ENCODE peak calls at places on chromosomes 7 and 10, in seven cellular contexts. J, G, D, N, F, V and U are unnamed samples.

GRCh38 chr7:73340514-73340913 is 12.6 kb downstream of the FKBP6 start:
- DNase-seq in G (no peak), J (no peak), V (no peak), F (no peak), N (no peak), D (no peak), U (no peak)

GRCh38 chr10:124300224-124300623 is 118.5 kb downstream of the OAT start:
- DNase-seq in J (no peak), N (no peak), F (no peak), G (no peak), D (peak), V (no peak), U (no peak)

GRCh38 chr7:51070163-51070562 is 246.4 kb downstream of the COBL start:
- DNase-seq in V (no peak), G (no peak), F (no peak), D (no peak), J (no peak), N (no peak), U (no peak)

GRCh38 chr7:1402110-1402790 is 57.0 kb downstream of the MICALL2 start:
- DNase-seq in G (no peak), N (no peak), V (no peak), J (no peak), F (no peak), D (no peak), U (no peak)

GRCh38 chr10:13001041-13001886 is at the start of gene CCDC3:
- DNase-seq in G (peak), N (peak), J (no peak), V (no peak), D (peak), F (no peak), U (peak)

GRCh38 chr7:24573554-24574338 is 494 bp downstream of the PALS2 start:
- DNase-seq in J (peak), D (peak), V (peak), F (no peak), G (peak), N (peak), U (peak)

GRCh38 chr10:5159126-5159525 is 25.8 kb downstream of the AKR1C8 start:
- DNase-seq in D (no peak), V (no peak), G (peak), N (peak), F (no peak), J (no peak), U (no peak)

GRCh38 chr10:110610308-110610774 is 33.8 kb upstream of the RBM20 start:
- DNase-seq in V (peak), F (peak), J (no peak), G (peak), N (peak), D (no peak), U (no peak)

GRCh38 chr7:150631084-150631824 is 931 bp downstream of the GIMAP6 start:
- DNase-seq in V (no peak), D (no peak), N (no peak), G (no peak), F (no peak), J (no peak), U (no peak)

GRCh38 chr10:100519321-100520051 is at the start of gene SEC31B:
- DNase-seq in J (no peak), N (no peak), D (peak), F (no peak), G (no peak), V (no peak), U (no peak)

GRCh38 chr7:155865830-155866545 is 53.7 kb upstream of the SHH start:
- DNase-seq in F (no peak), N (no peak), J (no peak), G (no peak), D (no peak), V (no peak), U (peak)

GRCh38 chr10:1577945-1578344 is 159.4 kb downstream of the ADARB2 start:
- DNase-seq in G (no peak), V (no peak), N (no peak), D (no peak), J (peak), F (no peak), U (no peak)

GRCh38 chr7:150405584-150406310 is 26.6 kb downstream of the ZNF775 start:
- DNase-seq in N (peak), D (no peak), J (no peak), F (no peak), G (no peak), V (peak), U (no peak)

GRCh38 chr7:75737856-75738603 is 711 bp downstream of the HIP1 start:
- DNase-seq in V (no peak), G (peak), N (no peak), J (no peak), F (no peak), D (no peak), U (no peak)

GRCh38 chr7:140940866-140941265 is 16.1 kb upstream of the BRAF start:
- DNase-seq in N (no peak), F (no peak), D (no peak), J (no peak), V (no peak), G (no peak), U (no peak)

GRCh38 chr10:23499317-23499716 is 60.4 kb downstream of the OTUD1 start:
- DNase-seq in G (no peak), V (no peak), F (no peak), J (no peak), N (no peak), D (no peak), U (no peak)

GRCh38 chr10:103745264-103746247 is 109.8 kb downstream of the SH3PXD2A start:
- DNase-seq in N (peak), J (peak), D (no peak), G (no peak), V (no peak), F (no peak), U (no peak)
- H3K27ac ChIP-seq in N (peak), J (peak), D (no peak), G (no peak), V (peak), F (no peak), U (no peak)

GRCh38 chr10:89523274-89523673 is 12.1 kb downstream of the SLC16A12 start:
- DNase-seq in D (no peak), G (no peak), J (no peak), F (no peak), V (no peak), N (no peak), U (no peak)
- H3K27ac ChIP-seq in D (no peak), G (no peak), J (no peak), F (no peak), V (no peak), N (no peak), U (peak)

GRCh38 chr7:37918526-37918925 is 1.9 kb upstream of the SFRP4 start:
- DNase-seq in N (no peak), V (no peak), F (no peak), D (no peak), J (no peak), G (no peak), U (no peak)

GRCh38 chr7:37915438-37915837 is 1.2 kb downstream of the SFRP4 start:
- DNase-seq in G (peak), V (peak), J (no peak), N (no peak), F (no peak), D (peak), U (no peak)

GRCh38 chr7:37916673-37917660 is at the start of gene SFRP4:
- DNase-seq in J (no peak), N (peak), G (peak), V (peak), D (peak), F (no peak), U (peak)

GRCh38 chr7:37912756-37913155 is 3.9 kb downstream of the SFRP4 start:
- DNase-seq in V (no peak), F (no peak), D (no peak), J (no peak), N (no peak), G (no peak), U (no peak)

GRCh38 chr7:37916017-37916672 is 472 bp downstream of the SFRP4 start:
- DNase-seq in J (no peak), V (peak), F (no peak), G (peak), D (peak), N (no peak), U (peak)
- H3K27ac ChIP-seq in J (no peak), V (peak), F (no peak), G (no peak), D (peak), N (no peak), U (peak)

DNA sequence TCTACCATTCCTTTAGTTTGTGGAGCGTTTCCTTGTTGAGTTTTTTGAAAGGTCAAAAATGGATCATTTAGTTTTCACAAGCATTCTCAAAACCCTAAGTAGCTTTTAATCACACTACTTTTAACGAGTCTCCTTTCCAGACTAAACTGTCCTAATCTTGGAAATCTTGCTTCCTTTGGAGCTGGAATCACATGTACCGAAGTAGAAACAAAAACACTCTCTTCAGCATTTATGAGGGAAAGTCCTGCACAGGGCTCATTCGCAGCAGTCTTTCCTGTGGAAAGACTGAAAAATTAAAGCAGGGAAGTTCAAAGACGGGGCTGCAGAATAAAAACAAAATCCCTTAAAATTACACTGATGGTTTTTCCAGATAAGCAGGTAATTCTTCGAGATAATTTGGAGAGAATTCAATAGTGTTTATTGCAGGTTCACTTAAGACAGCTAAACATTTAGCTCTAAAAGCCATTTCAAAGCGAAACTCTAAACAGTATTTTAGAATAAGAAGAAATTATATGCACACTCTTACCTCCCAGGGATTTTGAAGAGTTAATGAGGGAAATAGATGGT is 111.5 kb upstream of the LYZL1 start:
- DNase-seq in G (no peak), J (no peak), D (no peak), N (no peak), F (no peak), V (no peak), U (no peak)
- H3K27ac ChIP-seq in G (no peak), J (no peak), D (no peak), N (no peak), F (no peak), V (no peak), U (no peak)